ENCODE peak calls at places on chromosomes 3 and 15, in four cellular contexts. J is DMS79, T is heart left ventricle, O is ureter. A is an unnamed sample.

GRCh38 chr3:135975053-135975452 is 9.5 kb downstream of the PPP2R3A start:
- DNase-seq in J (no peak), T (no peak), O (no peak), A (no peak)

GRCh38 chr15:68372291-68372811 is 59.6 kb downstream of the ITGA11 start:
- DNase-seq in J (no peak), T (peak; percentile 25), O (no peak), A (no peak)

GRCh38 chr3:194089357-194090177 is 46.4 kb upstream of the HES1 start:
- DNase-seq in J (no peak), T (peak; percentile 34), O (peak; percentile 90), A (peak; percentile 63)

GRCh38 chr3:164533275-164533674 is 545.0 kb downstream of the SI start:
- DNase-seq in J (no peak), T (no peak), O (no peak), A (no peak)

GRCh38 chr15:75349851-75350588 is 3.2 kb downstream of the NEIL1 start:
- DNase-seq in J (no peak), T (no peak), O (peak; percentile 56), A (peak; percentile 66)

GRCh38 chr3:85726241-85726640 is 767.5 kb downstream of the CADM2 start:
- DNase-seq in J (no peak), T (no peak), O (no peak), A (no peak)

GRCh38 chr3:80668600-80669281 is 900.9 kb upstream of the ROBO1 start:
- DNase-seq in J (no peak), T (no peak), O (no peak), A (no peak)

GRCh38 chr3:80285370-80285769 is 517.6 kb upstream of the ROBO1 start:
- DNase-seq in J (no peak), T (no peak), O (no peak), A (no peak)

GRCh38 chr3:124057453-124057852 is 65.5 kb upstream of the ROPN1 start:
- DNase-seq in J (no peak), T (peak; percentile 26), O (no peak), A (no peak)

GRCh38 chr3:136336329-136337100 is 86.4 kb downstream of the PCCB start:
- DNase-seq in J (no peak), T (no peak), O (no peak), A (no peak)

GRCh38 chr3:152835311-152836102 is 576 bp downstream of the P2RY1 start:
- DNase-seq in J (no peak), T (peak; percentile 58), O (peak; percentile 66), A (peak; percentile 61)

GRCh38 chr15:76932090-76932966 is 779 bp downstream of the RCN2 start:
- DNase-seq in J (no peak), T (no peak), O (peak; percentile 45), A (no peak)

GRCh38 chr3:155352900-155353490 is 59.5 kb upstream of the STRIT1 start:
- DNase-seq in J (peak; percentile 33), T (no peak), O (no peak), A (no peak)

GRCh38 chr15:65517866-65518207 is 348 bp upstream of the DPP8 start:
- DNase-seq in J (no peak), T (no peak), O (no peak), A (no peak)

GRCh38 chr3:197028711-197029510 is 706 bp downstream of the MELTF start:
- DNase-seq in J (no peak), T (no peak), O (peak; percentile 48), A (peak; percentile 24)

GRCh38 chr3:21059409-21059808 is 691.6 kb downstream of the ZNF385D start:
- DNase-seq in J (no peak), T (no peak), O (no peak), A (no peak)

GRCh38 chr3:22371592-22372291 is 620.7 kb upstream of the ZNF385D start:
- DNase-seq in J (no peak), T (no peak), O (peak; percentile 42), A (no peak)

GRCh38 chr15:96732704-96733103 is 402.2 kb downstream of the NR2F2 start:
- DNase-seq in J (no peak), T (no peak), O (no peak), A (no peak)

GRCh38 chr3:111852540-111852939 is 6.5 kb upstream of the PHLDB2 start:
- DNase-seq in J (no peak), T (no peak), O (no peak), A (no peak)

GRCh38 chr15:64072812-64073211 is 20.8 kb downstream of the CIAO2A start:
- DNase-seq in J (no peak), T (no peak), O (no peak), A (no peak)

GRCh38 chr15:31398677-31399260 is 72.1 kb downstream of the KLF13 start:
- DNase-seq in J (no peak), T (no peak), O (no peak), A (peak; percentile 66)

GRCh38 chr3:62379206-62379834 is 6.0 kb upstream of the FEZF2 start:
- DNase-seq in J (no peak), T (no peak), O (no peak), A (no peak)

GRCh38 chr15:31081568-31082250 is 19.8 kb downstream of the TRPM1 start:
- DNase-seq in J (no peak), T (no peak), O (no peak), A (peak; percentile 26)

GRCh38 chr3:112640333-112640863 is 545 bp downstream of the CCDC80 start:
- DNase-seq in J (no peak), T (no peak), O (no peak), A (no peak)

GRCh38 chr15:25641762-25642161 is 202.9 kb upstream of the UBE3A start:
- DNase-seq in J (no peak), T (no peak), O (no peak), A (no peak)

GRCh38 chr15:90994059-90994416 is 297 bp downstream of the PRC1 start:
- DNase-seq in J (no peak), T (peak; percentile 25), O (no peak), A (no peak)

GRCh38 chr3:52339612-52340011 is 23.5 kb downstream of the DNAH1 start:
- DNase-seq in J (peak; percentile 42), T (no peak), O (no peak), A (peak; percentile 33)

GRCh38 chr3:94875149-94875548 is 812.3 kb downstream of the NSUN3 start:
- DNase-seq in J (no peak), T (no peak), O (no peak), A (no peak)

GRCh38 chr15:27638950-27639349 is 460.2 kb downstream of the OCA2 start:
- DNase-seq in J (no peak), T (no peak), O (no peak), A (no peak)

GRCh38 chr3:42980909-42981308 is 1.8 kb downstream of the GASK1A start:
- DNase-seq in J (no peak), T (no peak), O (no peak), A (no peak)

GRCh38 chr15:42060797-42061196 is 33.6 kb downstream of the PLA2G4D start:
- DNase-seq in J (no peak), T (no peak), O (no peak), A (no peak)

GRCh38 chr15:67300266-67300914 is 45.8 kb downstream of the IQCH start:
- DNase-seq in J (no peak), T (no peak), O (no peak), A (no peak)

GRCh38 chr15:90871097-90871715 is 2.8 kb downstream of the FURIN start:
- DNase-seq in J (no peak), T (no peak), O (no peak), A (peak; percentile 41)

GRCh38 chr15:26910715-26911114 is 43.9 kb downstream of the GABRA5 start:
- DNase-seq in J (no peak), T (no peak), O (no peak), A (no peak)

GRCh38 chr15:68408526-68408925 is 23.4 kb downstream of the ITGA11 start:
- DNase-seq in J (no peak), T (peak; percentile 4), O (peak; percentile 17), A (no peak)

GRCh38 chr3:98596902-98597500 is 3.6 kb upstream of the CPOX start:
- DNase-seq in J (no peak), T (no peak), O (no peak), A (no peak)

A was measured in transverse colon.